ENCODE peak calls at places on chromosome 2, in five cellular contexts. P is foreskin fibroblast, M is GM23338, E is AG10803, J is lower leg skin. O is an unnamed sample.

GRCh38 chr2:27379383-27379839 is 1.1 kb downstream of the ZNF513 start:
- DNase-seq in E (no peak), J (no peak), P (no peak), M (no peak), O (no peak)

GRCh38 chr2:219285894-219286425 is 6.8 kb downstream of the DNAJB2 start:
- DNase-seq in P (peak), J (peak), M (peak), E (peak), O (no peak)

GRCh38 chr2:198309673-198310280 is 505.4 kb downstream of the PLCL1 start:
- DNase-seq in J (peak), E (peak), P (peak), M (peak), O (peak)

GRCh38 chr2:70990216-70990615 is 4.5 kb downstream of the TEX261 start:
- DNase-seq in E (no peak), J (no peak), P (no peak), M (no peak), O (no peak)

GRCh38 chr2:125615438-125615837 is 1040.5 kb upstream of the GYPC start:
- DNase-seq in P (no peak), M (no peak), J (no peak), E (no peak), O (no peak)

GRCh38 chr2:106886916-106887758 is 1.2 kb upstream of the ST6GAL2 start:
- DNase-seq in P (no peak), J (no peak), E (no peak), M (peak), O (peak)

GRCh38 chr2:14136030-14136429 is 496.5 kb upstream of the LRATD1 start:
- DNase-seq in M (no peak), J (no peak), P (no peak), E (no peak), O (no peak)

GRCh38 chr2:187233811-187234210 is 214.2 kb downstream of the CALCRL start:
- DNase-seq in E (no peak), P (peak), M (no peak), J (no peak), O (no peak)

GRCh38 chr2:98282109-98282508 is 64.1 kb upstream of the CNGA3 start:
- DNase-seq in E (peak), J (no peak), M (no peak), P (no peak), O (no peak)

GRCh38 chr2:234836251-234836650 is 115.6 kb upstream of the SH3BP4 start:
- DNase-seq in J (no peak), M (no peak), P (no peak), E (no peak), O (no peak)

GRCh38 chr2:41877114-41877513 is 170.7 kb upstream of the PKDCC start:
- DNase-seq in M (no peak), E (no peak), J (no peak), P (no peak), O (no peak)

GRCh38 chr2:105573910-105574655 is 170.6 kb upstream of the NCK2 start:
- DNase-seq in J (no peak), E (no peak), P (no peak), M (no peak), O (no peak)

GRCh38 chr2:166376873-166377272 is 1.1 kb upstream of the SCN9A start:
- DNase-seq in P (no peak), E (no peak), M (no peak), J (no peak), O (no peak)

GRCh38 chr2:205670292-205670691 is 12.0 kb upstream of the NRP2 start:
- DNase-seq in E (no peak), J (no peak), M (no peak), P (no peak), O (no peak)

GRCh38 chr2:180184506-180184905 is 177.4 kb upstream of the CWC22 start:
- DNase-seq in P (peak), E (peak), M (no peak), J (no peak), O (no peak)

GRCh38 chr2:9641641-9642040 is 10.8 kb upstream of the YWHAQ start:
- DNase-seq in P (no peak), J (no peak), E (no peak), M (no peak), O (no peak)

GRCh38 chr2:144015036-144015435 is 504.9 kb downstream of the ZEB2 start:
- DNase-seq in M (no peak), E (no peak), J (no peak), P (no peak), O (no peak)
- TF ChIP-seq CTCF in M (no peak), E (no peak), J (no peak), P (no peak), O (no peak)

DNA sequence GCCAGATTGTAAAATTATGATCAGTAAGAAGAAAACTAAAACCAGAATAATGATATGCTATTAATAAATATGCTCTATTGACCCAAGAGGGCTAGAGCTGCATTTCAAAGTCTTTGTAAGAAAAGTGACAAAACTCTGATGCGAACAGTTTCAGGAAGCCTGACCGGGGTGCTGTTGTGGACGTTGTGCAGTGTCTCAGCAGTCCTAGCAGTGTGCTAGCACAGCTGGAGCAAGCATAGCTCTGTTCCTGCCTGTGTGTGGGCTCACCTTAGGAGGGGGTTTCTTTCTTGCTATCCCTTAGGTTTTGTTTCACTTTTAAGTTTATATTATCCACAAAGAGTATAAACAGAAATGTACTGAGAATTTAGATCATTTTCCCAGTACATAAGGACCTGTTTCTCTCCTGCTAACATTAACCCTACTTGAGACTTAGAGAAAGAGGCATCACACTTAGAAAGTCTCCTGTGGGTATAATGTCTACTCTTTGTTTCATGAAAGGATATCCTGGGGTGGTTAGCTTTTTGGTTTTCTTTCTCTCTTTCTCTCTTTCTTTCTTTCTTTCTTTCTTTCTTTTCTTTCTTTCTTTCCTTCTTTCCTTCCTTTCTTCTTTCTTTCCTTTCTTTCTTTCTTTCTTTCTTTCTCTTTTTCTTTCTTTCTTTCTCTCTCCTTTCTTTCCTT is 124.5 kb downstream of the TMEM182 start:
- DNase-seq in E (no peak), M (no peak), J (no peak), P (no peak), O (no peak)
- TF ChIP-seq CTCF in E (no peak), M (no peak), J (no peak), P (no peak), O (no peak)

GRCh38 chr2:80073134-80073561 is 231.4 kb downstream of the LRRTM1 start:
- DNase-seq in E (peak), P (peak), J (no peak), M (peak), O (peak)
- TF ChIP-seq CTCF in E (peak), P (peak), J (no peak), M (peak), O (peak)

DNA sequence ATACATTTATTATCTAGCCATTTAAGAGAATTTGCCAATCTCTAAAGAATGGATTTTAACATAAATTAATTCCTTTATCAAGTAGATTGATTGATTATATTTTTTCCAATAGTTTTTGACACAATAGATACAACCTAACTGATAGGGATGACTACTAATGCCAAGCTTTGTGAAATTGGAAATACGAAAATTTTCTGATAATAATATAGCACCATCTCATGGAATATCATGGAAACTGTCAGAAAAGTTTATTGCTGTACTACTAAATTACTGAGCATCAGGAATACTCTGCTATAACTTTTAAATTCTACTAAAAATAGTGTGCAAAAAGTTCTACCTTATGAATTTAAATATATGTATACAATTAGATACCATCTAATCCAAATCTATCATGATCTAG is 101.8 kb upstream of the MAP2 start:
- DNase-seq in J (no peak), P (no peak), M (no peak), E (no peak), O (no peak)
- TF ChIP-seq CTCF in J (no peak), P (no peak), M (peak), E (no peak), O (no peak)

GRCh38 chr2:172339431-172340010 is 87.9 kb upstream of the ITGA6 start:
- DNase-seq in M (no peak), E (no peak), J (no peak), P (no peak), O (no peak)
- TF ChIP-seq CTCF in M (no peak), E (peak), J (no peak), P (no peak), O (no peak)